ENCODE peak calls at places on chromosomes 5 and 9, in ten cellular contexts. Q is HFF-Myc, U is pancreas, K is lower leg skin, D is endothelial cell of umbilical vein, E is neural crest cell, N is fibroblast of the aortic adventitia, W is tibial artery, O is H9, B is Caco-2. S is an unnamed sample.

GRCh38 chr9:70983723-70984280 is 137.6 kb downstream of the TRPM3 start:
- DNase-seq in E (no peak), O (no peak), B (no peak), U (no peak), Q (no peak), K (no peak), W (no peak), D (no peak), N (peak; percentile 26), S (no peak)

GRCh38 chr5:76943006-76943405 is 9.8 kb upstream of the CRHBP start:
- DNase-seq in B (no peak), U (no peak), O (no peak), D (no peak), E (no peak), K (no peak), Q (no peak), W (no peak), N (no peak), S (no peak)

GRCh38 chr9:109449036-109449798 is 48.9 kb downstream of the PTPN3 start:
- DNase-seq in W (no peak), B (peak; percentile 57), E (no peak), Q (no peak), O (no peak), K (peak; percentile 91), N (no peak), U (no peak), D (no peak), S (no peak)

GRCh38 chr9:137987244-137988030 is 109.9 kb downstream of the CACNA1B start:
- DNase-seq in D (no peak), K (no peak), U (no peak), W (peak; percentile 37), E (no peak), N (no peak), O (no peak), B (no peak), Q (no peak), S (no peak)

GRCh38 chr9:72443855-72444254 is 77.6 kb upstream of the TMC1 start:
- DNase-seq in E (no peak), O (no peak), Q (no peak), B (no peak), W (no peak), N (no peak), K (no peak), U (no peak), D (no peak), S (no peak)

GRCh38 chr9:137266589-137267453 is 10.7 kb upstream of the TOR4A start:
- DNase-seq in D (no peak), E (no peak), B (no peak), N (no peak), U (no peak), K (no peak), Q (no peak), O (no peak), W (no peak), S (no peak)

GRCh38 chr9:684950-685340 is 156.6 kb upstream of the DMRT1 start:
- DNase-seq in W (no peak), B (no peak), N (peak; percentile 78), O (no peak), Q (peak; percentile 78), D (peak; percentile 89), K (no peak), E (no peak), U (no peak), S (no peak)

GRCh38 chr5:105740242-105740641 is 1930.5 kb downstream of the EFNA5 start:
- DNase-seq in O (no peak), N (no peak), D (no peak), U (no peak), B (no peak), E (no peak), W (no peak), Q (no peak), K (no peak), S (no peak)

GRCh38 chr5:37837101-37838032 is 2.5 kb downstream of the GDNF start:
- DNase-seq in B (no peak), N (peak; percentile 79), U (peak; percentile 59), D (peak; percentile 57), E (peak; percentile 79), W (peak; percentile 78), K (peak; percentile 94), Q (peak; percentile 35), O (peak; percentile 76), S (peak; percentile 71)

GRCh38 chr5:8848997-8849585 is 696.8 kb downstream of the SEMA5A start:
- DNase-seq in N (peak; percentile 90), Q (no peak), E (no peak), O (no peak), B (no peak), D (peak; percentile 57), U (no peak), W (no peak), K (no peak), S (no peak)

GRCh38 chr5:52909192-52909591 is 80.0 kb upstream of the ITGA2 start:
- DNase-seq in N (peak; percentile 41), O (no peak), U (no peak), K (no peak), D (no peak), Q (no peak), W (no peak), E (no peak), B (no peak), S (no peak)

GRCh38 chr5:82307431-82307830 is 29.3 kb upstream of the RPS23 start:
- DNase-seq in E (no peak), U (no peak), O (no peak), B (no peak), K (no peak), Q (peak; percentile 57), N (peak; percentile 83), W (no peak), D (peak; percentile 57), S (no peak)

GRCh38 chr5:90549223-90549622 is 9.4 kb upstream of the ADGRV1 start:
- DNase-seq in K (no peak), B (no peak), E (no peak), N (no peak), U (no peak), W (no peak), D (no peak), Q (no peak), O (no peak), S (no peak)

GRCh38 chr5:102886586-102886985 is 131.5 kb downstream of the PAM start:
- DNase-seq in B (no peak), O (no peak), W (no peak), D (no peak), E (no peak), N (no peak), K (no peak), Q (no peak), U (no peak), S (no peak)

GRCh38 chr5:40871177-40871576 is 30.0 kb downstream of the CARD6 start:
- DNase-seq in B (no peak), W (no peak), O (no peak), D (no peak), K (no peak), U (no peak), Q (no peak), N (peak; percentile 23), E (no peak), S (no peak)

GRCh38 chr9:132412089-132412488 is 2.1 kb downstream of the CFAP77 start:
- DNase-seq in B (peak; percentile 39), U (no peak), D (peak; percentile 14), K (no peak), N (no peak), W (no peak), O (peak; percentile 70), Q (no peak), E (peak; percentile 55), S (no peak)

GRCh38 chr5:170011751-170012150 is 31.5 kb upstream of the INSYN2B start:
- DNase-seq in U (no peak), N (no peak), O (no peak), B (no peak), E (no peak), Q (no peak), W (no peak), K (no peak), D (no peak), S (no peak)
- TF ChIP-seq CTCF in U (no peak), N (no peak), O (no peak), B (no peak), E (no peak), Q (no peak), W (no peak), K (no peak), D (no peak), S (no peak)

DNA sequence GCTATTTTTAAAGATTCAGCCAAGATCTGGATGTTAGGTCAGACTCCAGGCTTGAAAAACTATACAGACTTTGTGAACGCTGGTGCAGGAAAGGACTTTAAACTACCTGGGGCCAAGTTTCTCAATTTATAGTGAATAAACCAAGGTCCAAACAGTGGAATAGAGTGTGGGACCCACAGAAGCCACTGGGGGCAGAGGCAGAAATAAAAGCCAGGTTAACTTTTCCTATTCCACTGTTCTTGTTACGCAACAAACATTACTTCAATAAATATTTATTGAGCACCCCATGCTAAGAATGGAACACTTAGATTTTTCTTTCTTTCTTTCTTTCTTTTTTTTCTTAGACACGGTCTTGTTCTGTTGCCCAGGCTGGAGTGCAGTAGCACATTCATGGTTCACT is 11.0 kb upstream of the HAVCR1 start:
- DNase-seq in U (no peak), E (no peak), K (no peak), O (no peak), N (no peak), D (no peak), B (no peak), W (no peak), Q (no peak), S (no peak)
- TF ChIP-seq CTCF in U (no peak), E (peak; percentile 27), K (no peak), O (peak; percentile 40), N (no peak), D (no peak), B (no peak), W (no peak), Q (no peak), S (no peak)

DNA sequence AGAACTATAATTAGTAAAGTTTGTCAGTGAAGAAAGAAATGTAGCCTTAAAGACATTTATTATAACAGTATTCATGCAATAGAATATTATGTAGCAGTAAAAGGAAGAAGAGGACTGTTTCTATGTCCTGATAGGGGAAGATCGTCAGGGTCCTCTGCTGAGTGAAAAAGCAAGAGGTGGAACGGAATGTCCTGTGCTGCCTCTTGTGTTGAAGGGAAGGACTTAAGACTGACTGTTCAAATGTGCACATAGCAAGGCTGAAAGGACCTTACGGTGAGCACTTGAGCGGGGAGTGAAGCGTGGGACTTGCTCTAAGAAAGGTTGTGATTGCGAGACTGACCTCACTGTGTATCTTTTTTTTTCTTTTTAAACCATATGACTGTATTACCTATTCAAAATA is 63.2 kb downstream of the SNX24 start:
- DNase-seq in N (peak; percentile 54), U (no peak), E (no peak), D (no peak), K (no peak), Q (no peak), W (no peak), B (no peak), O (no peak), S (no peak)
- TF ChIP-seq CTCF in N (peak; percentile 44), U (no peak), E (no peak), D (no peak), K (no peak), Q (no peak), W (peak; percentile 26), B (no peak), O (no peak), S (no peak)

DNA sequence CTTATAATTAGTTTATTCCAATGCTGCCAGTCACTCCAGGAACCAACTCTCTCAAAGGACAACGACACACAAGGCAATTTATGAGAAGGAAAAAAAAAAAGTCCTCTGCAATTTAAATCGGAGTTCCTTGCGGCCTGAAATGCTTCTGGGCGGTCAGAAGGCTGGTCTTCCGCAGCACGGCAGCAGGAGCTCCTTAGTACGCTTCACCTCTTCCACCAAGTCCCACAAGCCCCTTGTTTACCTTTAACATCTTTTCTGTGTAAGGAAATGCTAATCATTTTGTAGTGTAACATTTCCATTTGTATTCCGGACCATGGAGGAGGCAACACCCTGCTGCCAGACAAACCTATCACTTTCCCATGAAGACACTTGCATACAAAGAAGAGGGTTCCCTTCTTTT is 16.2 kb upstream of the KCNV2 start:
- DNase-seq in B (no peak), K (no peak), W (no peak), N (no peak), O (no peak), D (no peak), Q (no peak), E (no peak), U (no peak), S (no peak)
- TF ChIP-seq CTCF in B (no peak), K (no peak), W (no peak), N (no peak), O (no peak), D (no peak), Q (no peak), E (no peak), U (no peak), S (no peak)

S was measured in left ventricle myocardium inferior.